ENCODE peak calls at places on chromosomes 11 and 22, in ten cellular contexts. One of them, this sample, is unnamed. For H3K4me1 and H3K36me3, the result is how much of the 10 kb centered on the place peaks cover.

GRCh38 chr11:57251491-57252104 is 14.5 kb upstream of the APLNR start:
- DNase-seq in endothelial cell of umbilical vein: peak
- DNase-seq in mammary epithelial cell: no peak
- DNase-seq in testis: peak
- DNase-seq in K562: peak
- DNase-seq in heart left ventricle: peak
- DNase-seq in body of pancreas: no peak
- DNase-seq in right lobe of liver: peak
- DNase-seq in GM23338: no peak
- DNase-seq in fibroblast of lung: peak
- DNase-seq in this sample: no peak

GRCh38 chr11:44619931-44620725 is 54.7 kb downstream of the CD82 start:
- DNase-seq in right lobe of liver: peak
- DNase-seq in body of pancreas: peak
- DNase-seq in GM23338: no peak
- DNase-seq in fibroblast of lung: no peak
- DNase-seq in K562: no peak
- DNase-seq in endothelial cell of umbilical vein: no peak
- DNase-seq in heart left ventricle: no peak
- DNase-seq in mammary epithelial cell: no peak
- DNase-seq in testis: no peak
- DNase-seq in this sample: peak

GRCh38 chr11:9753031-9753430 is 89.2 kb downstream of the SWAP70 start:
- DNase-seq in endothelial cell of umbilical vein: no peak
- DNase-seq in fibroblast of lung: peak
- DNase-seq in body of pancreas: no peak
- DNase-seq in K562: no peak
- DNase-seq in GM23338: no peak
- DNase-seq in mammary epithelial cell: peak
- DNase-seq in heart left ventricle: no peak
- DNase-seq in right lobe of liver: no peak
- DNase-seq in testis: no peak
- DNase-seq in this sample: no peak

GRCh38 chr22:46758867-46759290 is 3.6 kb upstream of the TBC1D22A start:
- DNase-seq in mammary epithelial cell: peak
- DNase-seq in body of pancreas: peak
- DNase-seq in testis: peak
- DNase-seq in K562: peak
- DNase-seq in right lobe of liver: peak
- DNase-seq in GM23338: peak
- DNase-seq in heart left ventricle: peak
- DNase-seq in fibroblast of lung: peak
- DNase-seq in endothelial cell of umbilical vein: peak
- DNase-seq in this sample: peak

GRCh38 chr11:18623707-18624106 is 10.4 kb downstream of the SPTY2D1 start:
- DNase-seq in fibroblast of lung: no peak
- DNase-seq in K562: no peak
- DNase-seq in mammary epithelial cell: no peak
- DNase-seq in endothelial cell of umbilical vein: no peak
- DNase-seq in testis: no peak
- DNase-seq in heart left ventricle: no peak
- DNase-seq in GM23338: no peak
- DNase-seq in right lobe of liver: no peak
- DNase-seq in body of pancreas: no peak
- DNase-seq in this sample: no peak

GRCh38 chr11:112082729-112083128 is 3.8 kb downstream of the TIMM8B start:
- DNase-seq in heart left ventricle: no peak
- DNase-seq in endothelial cell of umbilical vein: no peak
- DNase-seq in fibroblast of lung: peak
- DNase-seq in body of pancreas: no peak
- DNase-seq in right lobe of liver: no peak
- DNase-seq in mammary epithelial cell: peak
- DNase-seq in K562: no peak
- DNase-seq in GM23338: no peak
- DNase-seq in testis: no peak
- DNase-seq in this sample: no peak

GRCh38 chr11:121024989-121025388 is 1.1 kb downstream of the TBCEL start:
- DNase-seq in endothelial cell of umbilical vein: no peak
- DNase-seq in fibroblast of lung: peak
- DNase-seq in right lobe of liver: no peak
- DNase-seq in testis: no peak
- DNase-seq in mammary epithelial cell: peak
- DNase-seq in GM23338: peak
- DNase-seq in K562: no peak
- DNase-seq in heart left ventricle: peak
- DNase-seq in body of pancreas: no peak
- DNase-seq in this sample: no peak

GRCh38 chr11:39011822-39012221 is 2413.8 kb upstream of the RAG2 start:
- DNase-seq in fibroblast of lung: no peak
- DNase-seq in GM23338: no peak
- DNase-seq in endothelial cell of umbilical vein: no peak
- DNase-seq in testis: no peak
- DNase-seq in right lobe of liver: no peak
- DNase-seq in mammary epithelial cell: peak
- DNase-seq in K562: no peak
- DNase-seq in heart left ventricle: no peak
- DNase-seq in body of pancreas: no peak
- DNase-seq in this sample: no peak

GRCh38 chr11:111512296-111513239 is at the start of gene BTG4:
- DNase-seq in endothelial cell of umbilical vein: no peak
- DNase-seq in right lobe of liver: no peak
- DNase-seq in K562: peak
- DNase-seq in heart left ventricle: peak
- DNase-seq in testis: peak
- DNase-seq in body of pancreas: no peak
- DNase-seq in fibroblast of lung: peak
- DNase-seq in GM23338: peak
- DNase-seq in mammary epithelial cell: no peak
- DNase-seq in this sample: peak

GRCh38 chr11:75858613-75859012 is 43.6 kb downstream of the UVRAG start:
- DNase-seq in right lobe of liver: no peak
- DNase-seq in mammary epithelial cell: peak
- DNase-seq in endothelial cell of umbilical vein: no peak
- DNase-seq in K562: no peak
- DNase-seq in testis: no peak
- DNase-seq in GM23338: no peak
- DNase-seq in body of pancreas: no peak
- DNase-seq in fibroblast of lung: peak
- DNase-seq in heart left ventricle: no peak
- DNase-seq in this sample: no peak

GRCh38 chr11:68242616-68243015 is 29.2 kb downstream of the C11orf24 start:
- DNase-seq in body of pancreas: no peak
- DNase-seq in right lobe of liver: no peak
- DNase-seq in K562: no peak
- DNase-seq in fibroblast of lung: no peak
- DNase-seq in GM23338: no peak
- DNase-seq in endothelial cell of umbilical vein: no peak
- DNase-seq in testis: no peak
- DNase-seq in heart left ventricle: no peak
- DNase-seq in mammary epithelial cell: no peak
- DNase-seq in this sample: no peak

GRCh38 chr22:46035742-46036557 is 59.0 kb upstream of the WNT7B start:
- DNase-seq in body of pancreas: peak
- DNase-seq in mammary epithelial cell: peak
- DNase-seq in fibroblast of lung: peak
- DNase-seq in endothelial cell of umbilical vein: peak
- DNase-seq in right lobe of liver: peak
- DNase-seq in K562: peak
- DNase-seq in GM23338: peak
- DNase-seq in heart left ventricle: peak
- DNase-seq in testis: peak
- DNase-seq in this sample: peak

GRCh38 chr22:24553597-24554315 is 1.2 kb downstream of the GUCD1 start:
- DNase-seq in fibroblast of lung: peak
- DNase-seq in endothelial cell of umbilical vein: no peak
- DNase-seq in body of pancreas: no peak
- DNase-seq in K562: no peak
- DNase-seq in mammary epithelial cell: peak
- DNase-seq in GM23338: no peak
- DNase-seq in right lobe of liver: peak
- DNase-seq in testis: peak
- DNase-seq in heart left ventricle: peak
- DNase-seq in this sample: no peak

GRCh38 chr22:17786435-17787158 is 12.3 kb upstream of the BID start:
- DNase-seq in mammary epithelial cell: peak
- DNase-seq in GM23338: peak
- DNase-seq in endothelial cell of umbilical vein: peak
- DNase-seq in right lobe of liver: peak
- DNase-seq in fibroblast of lung: peak
- DNase-seq in K562: peak
- DNase-seq in testis: peak
- DNase-seq in body of pancreas: no peak
- DNase-seq in heart left ventricle: peak
- DNase-seq in this sample: peak

GRCh38 chr11:45768486-45768885 is 36.5 kb upstream of the SLC35C1 start:
- DNase-seq in mammary epithelial cell: no peak
- DNase-seq in body of pancreas: no peak
- DNase-seq in K562: no peak
- DNase-seq in fibroblast of lung: no peak
- DNase-seq in testis: no peak
- DNase-seq in GM23338: no peak
- DNase-seq in endothelial cell of umbilical vein: no peak
- DNase-seq in right lobe of liver: no peak
- DNase-seq in heart left ventricle: no peak
- DNase-seq in this sample: no peak

GRCh38 chr11:9607511-9607899 is 34.0 kb downstream of the WEE1 start:
- DNase-seq in mammary epithelial cell: no peak
- DNase-seq in testis: no peak
- DNase-seq in right lobe of liver: no peak
- DNase-seq in GM23338: peak
- DNase-seq in heart left ventricle: no peak
- DNase-seq in fibroblast of lung: no peak
- DNase-seq in endothelial cell of umbilical vein: no peak
- DNase-seq in K562: no peak
- DNase-seq in body of pancreas: no peak
- DNase-seq in this sample: peak

DNA sequence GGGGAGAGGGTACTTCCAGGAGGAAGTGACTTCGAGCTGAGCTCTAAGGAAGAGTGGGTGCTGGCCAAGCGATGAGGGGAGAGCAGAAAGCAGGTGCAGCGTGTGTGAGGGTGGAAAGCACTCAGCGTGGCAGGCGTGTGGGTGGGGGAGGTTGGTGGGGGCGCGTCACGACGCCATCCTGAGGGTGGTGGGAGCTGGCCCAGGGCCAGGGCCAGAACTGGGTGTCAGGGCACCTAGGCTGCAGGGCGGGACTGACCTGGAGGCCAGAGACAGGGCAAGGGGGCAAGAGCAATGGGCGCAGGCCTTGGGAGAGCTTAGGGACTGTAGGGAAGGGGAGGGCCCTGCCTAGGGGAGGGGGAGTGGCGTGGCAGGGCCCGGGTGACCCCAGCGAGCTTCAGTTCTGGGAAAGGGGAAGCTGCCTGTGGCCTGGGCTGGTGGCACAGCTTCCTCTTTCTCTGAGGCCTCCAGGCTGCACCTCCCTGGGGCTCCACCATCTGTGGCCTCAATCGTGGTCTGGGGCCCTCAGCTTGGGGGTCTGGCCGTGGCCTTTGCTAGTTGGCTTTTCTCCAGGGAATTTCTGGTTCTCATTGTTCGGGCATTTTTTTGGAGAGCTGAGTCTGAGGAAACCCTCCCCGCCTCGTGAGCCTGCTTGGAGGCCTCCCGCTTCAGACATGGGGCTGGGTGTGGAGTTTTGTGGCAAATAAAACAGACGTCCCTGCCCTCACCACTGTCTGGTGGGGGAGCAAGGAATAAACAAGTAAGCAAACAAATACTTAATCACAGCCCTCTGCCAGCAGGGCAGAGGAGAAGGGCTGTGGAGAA is 8.9 kb downstream of the RELT start:
- DNase-seq in K562: no peak
- DNase-seq in heart left ventricle: peak
- DNase-seq in right lobe of liver: peak
- DNase-seq in mammary epithelial cell: no peak
- DNase-seq in fibroblast of lung: no peak
- DNase-seq in testis: peak
- DNase-seq in GM23338: no peak
- DNase-seq in endothelial cell of umbilical vein: peak
- DNase-seq in body of pancreas: no peak
- DNase-seq in this sample: no peak
- H3K4me1 ChIP-seq in K562: half or more
- H3K4me1 ChIP-seq in heart left ventricle: half or more
- H3K4me1 ChIP-seq in right lobe of liver: under half
- H3K4me1 ChIP-seq in mammary epithelial cell: under half
- H3K4me1 ChIP-seq in fibroblast of lung: under half
- H3K4me1 ChIP-seq in testis: under half
- H3K4me1 ChIP-seq in GM23338: under half
- H3K4me1 ChIP-seq in endothelial cell of umbilical vein: under half
- H3K4me1 ChIP-seq in body of pancreas: under half
- H3K4me1 ChIP-seq in this sample: under half

DNA sequence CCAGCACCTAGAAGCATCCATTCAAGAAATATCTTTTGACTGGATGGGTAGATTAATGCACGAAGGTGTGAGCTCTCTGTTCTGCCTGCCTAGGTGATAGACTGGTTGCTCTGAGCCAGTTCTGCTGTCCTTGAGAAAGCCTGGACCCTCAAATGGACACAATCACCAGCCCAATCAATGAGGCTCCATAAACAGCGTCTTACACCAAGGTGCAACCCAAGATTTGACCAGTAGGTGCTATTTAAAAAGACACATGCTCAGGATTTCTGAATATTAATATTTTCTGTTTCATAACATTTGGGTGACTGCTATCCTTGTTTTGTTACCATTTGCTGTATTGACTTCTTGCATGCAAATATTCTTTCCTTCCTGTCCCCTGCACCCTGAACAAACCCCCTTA is 39.0 kb downstream of the PAMR1 start:
- DNase-seq in endothelial cell of umbilical vein: no peak
- DNase-seq in fibroblast of lung: no peak
- DNase-seq in right lobe of liver: no peak
- DNase-seq in GM23338: no peak
- DNase-seq in heart left ventricle: no peak
- DNase-seq in K562: peak
- DNase-seq in testis: no peak
- DNase-seq in mammary epithelial cell: no peak
- DNase-seq in body of pancreas: no peak
- DNase-seq in this sample: no peak
- TF ChIP-seq CTCF in endothelial cell of umbilical vein: no peak
- TF ChIP-seq CTCF in fibroblast of lung: no peak
- TF ChIP-seq CTCF in right lobe of liver: no peak
- TF ChIP-seq CTCF in GM23338: no peak
- TF ChIP-seq CTCF in heart left ventricle: no peak
- TF ChIP-seq CTCF in K562: no peak
- TF ChIP-seq CTCF in testis: no peak
- TF ChIP-seq CTCF in mammary epithelial cell: no peak
- TF ChIP-seq CTCF in body of pancreas: no peak
- TF ChIP-seq CTCF in this sample: peak

GRCh38 chr22:39430576-39431150 is 26.1 kb upstream of the MGAT3 start:
- DNase-seq in testis: no peak
- DNase-seq in body of pancreas: no peak
- DNase-seq in right lobe of liver: no peak
- DNase-seq in endothelial cell of umbilical vein: no peak
- DNase-seq in K562: no peak
- DNase-seq in mammary epithelial cell: no peak
- DNase-seq in GM23338: no peak
- DNase-seq in heart left ventricle: peak
- DNase-seq in fibroblast of lung: no peak
- DNase-seq in this sample: no peak
- H3K36me3 ChIP-seq in testis: under half
- H3K36me3 ChIP-seq in body of pancreas: under half
- H3K36me3 ChIP-seq in right lobe of liver: under half
- H3K36me3 ChIP-seq in endothelial cell of umbilical vein: under half
- H3K36me3 ChIP-seq in K562: half or more
- H3K36me3 ChIP-seq in mammary epithelial cell: under half
- H3K36me3 ChIP-seq in GM23338: under half
- H3K36me3 ChIP-seq in heart left ventricle: half or more
- H3K36me3 ChIP-seq in fibroblast of lung: under half
- H3K36me3 ChIP-seq in this sample: under half

GRCh38 chr11:313787-314547 is at the start of gene IFITM1:
- DNase-seq in GM23338: peak
- DNase-seq in right lobe of liver: peak
- DNase-seq in mammary epithelial cell: peak
- DNase-seq in testis: peak
- DNase-seq in body of pancreas: no peak
- DNase-seq in endothelial cell of umbilical vein: peak
- DNase-seq in fibroblast of lung: peak
- DNase-seq in K562: no peak
- DNase-seq in heart left ventricle: no peak
- DNase-seq in this sample: peak
- H3K4me1 ChIP-seq in GM23338: half or more
- H3K4me1 ChIP-seq in right lobe of liver: under half
- H3K4me1 ChIP-seq in mammary epithelial cell: under half
- H3K4me1 ChIP-seq in testis: under half
- H3K4me1 ChIP-seq in body of pancreas: under half
- H3K4me1 ChIP-seq in endothelial cell of umbilical vein: under half
- H3K4me1 ChIP-seq in fibroblast of lung: under half
- H3K4me1 ChIP-seq in K562: under half
- H3K4me1 ChIP-seq in heart left ventricle: under half
- H3K4me1 ChIP-seq in this sample: under half

This sample was measured in endodermal cell.